ENCODE peak calls at places on chromosomes 4 and X, in four cellular contexts. J is GM12878, M is heart right ventricle, Y is aorta. E is an unnamed sample.

GRCh38 chr4:114263233-114263632 is 283.8 kb upstream of the ARSJ start:
- DNase-seq in J (no peak), M (no peak), Y (no peak), E (no peak)

GRCh38 chr4:105990933-105991332 is 95.7 kb downstream of the NPNT start:
- DNase-seq in J (no peak), M (peak; percentile 89), Y (peak; percentile 88), E (no peak)

GRCh38 chr4:183455431-183456145 is 11.2 kb downstream of the CDKN2AIP start:
- DNase-seq in J (no peak), M (no peak), Y (no peak), E (no peak)

GRCh38 chr4:987689-988513 is 1.1 kb downstream of the IDUA start:
- DNase-seq in J (no peak), M (no peak), Y (no peak), E (no peak)

GRCh38 chr4:41214158-41215146 is at the start of gene APBB2:
- DNase-seq in J (peak; percentile 49), M (peak; percentile 96), Y (peak; percentile 96), E (peak; percentile 96)

GRCh38 chr4:8834681-8835220 is 36.9 kb downstream of the HMX1 start:
- DNase-seq in J (no peak), M (no peak), Y (no peak), E (no peak)

GRCh38 chrX:72554448-72555140 is 18.0 kb downstream of the HDAC8 start:
- DNase-seq in J (no peak), M (no peak), Y (peak; percentile 46), E (no peak)

GRCh38 chrX:119512145-119512800 is 44.0 kb downstream of the SLC25A5 start:
- DNase-seq in J (no peak), M (peak; percentile 54), Y (peak; percentile 61), E (peak; percentile 18)

GRCh38 chrX:104253567-104254441 is 929 bp downstream of the ESX1 start:
- DNase-seq in J (no peak), M (no peak), Y (no peak), E (no peak)

GRCh38 chr4:26320159-26320452 is 708 bp upstream of the RBPJ start:
- DNase-seq in J (peak; percentile 51), M (no peak), Y (no peak), E (no peak)

GRCh38 chrX:85140963-85141362 is 102.6 kb downstream of the SATL1 start:
- DNase-seq in J (no peak), M (no peak), Y (no peak), E (no peak)

GRCh38 chr4:72567821-72568620 is 1.0 kb downstream of the ADAMTS3 start:
- DNase-seq in J (no peak), M (peak; percentile 51), Y (peak; percentile 83), E (peak; percentile 44)

GRCh38 chr4:158754385-158755180 is 14.2 kb upstream of the FNIP2 start:
- DNase-seq in J (no peak), M (no peak), Y (no peak), E (no peak)

GRCh38 chr4:83686166-83686565 is 150.3 kb downstream of the GPAT3 start:
- DNase-seq in J (no peak), M (no peak), Y (no peak), E (no peak)

GRCh38 chr4:123325241-123325681 is 71.3 kb upstream of the SPRY1 start:
- DNase-seq in J (peak; percentile 75), M (no peak), Y (no peak), E (no peak)

GRCh38 chr4:110798682-110799081 is 175.8 kb upstream of the PITX2 start:
- DNase-seq in J (no peak), M (peak; percentile 3), Y (no peak), E (no peak)

GRCh38 chrX:109389917-109390316 is 92.0 kb downstream of the GUCY2F start:
- DNase-seq in J (no peak), M (no peak), Y (no peak), E (no peak)

GRCh38 chrX:115449742-115450141 is 111.2 kb upstream of the PLS3 start:
- DNase-seq in J (no peak), M (peak; percentile 54), Y (peak; percentile 74), E (no peak)

GRCh38 chr4:112284166-112284565 is 1.5 kb downstream of the TIFA start:
- DNase-seq in J (no peak), M (no peak), Y (no peak), E (no peak)

GRCh38 chr4:32142075-32142474 is 1421.9 kb downstream of the PCDH7 start:
- DNase-seq in J (no peak), M (no peak), Y (no peak), E (no peak)

GRCh38 chr4:54513231-54513630 is 144.5 kb upstream of the KIT start:
- DNase-seq in J (no peak), M (peak; percentile 5), Y (peak; percentile 50), E (peak; percentile 20)

GRCh38 chr4:156779046-156779445 is 192.6 kb downstream of the PDGFC start:
- DNase-seq in J (no peak), M (no peak), Y (no peak), E (no peak)

GRCh38 chr4:117957570-117957969 is 76.7 kb upstream of the NDST3 start:
- DNase-seq in J (no peak), M (no peak), Y (no peak), E (no peak)

GRCh38 chrX:148049441-148049840 is 68.3 kb downstream of the FMR1NB start:
- DNase-seq in J (no peak), M (no peak), Y (no peak), E (no peak)

GRCh38 chr4:54440394-54441223 is 211.5 kb downstream of the PDGFRA start:
- DNase-seq in J (no peak), M (peak; percentile 18), Y (no peak), E (no peak)

GRCh38 chrX:153662266-153662665 is 11.3 kb downstream of the PNCK start:
- DNase-seq in J (no peak), M (peak; percentile 16), Y (no peak), E (no peak)

GRCh38 chr4:70903282-70903603 is 1.1 kb downstream of the MOB1B start:
- DNase-seq in J (no peak), M (peak; percentile 16), Y (no peak), E (no peak)

GRCh38 chr4:110643096-110643495 is 20.2 kb upstream of the PITX2 start:
- DNase-seq in J (no peak), M (no peak), Y (no peak), E (no peak)

GRCh38 chr4:44016582-44017421 is 431.8 kb downstream of the KCTD8 start:
- DNase-seq in J (no peak), M (no peak), Y (no peak), E (no peak)

GRCh38 chrX:74537011-74537390 is 77.4 kb downstream of the RLIM start:
- DNase-seq in J (no peak), M (peak; percentile 34), Y (no peak), E (no peak)

GRCh38 chr4:170011921-170012628 is 14.1 kb downstream of the MFAP3L start:
- DNase-seq in J (no peak), M (no peak), Y (no peak), E (no peak)

GRCh38 chrX:46693149-46693548 is 65.8 kb downstream of the SLC9A7 start:
- DNase-seq in J (peak; percentile 62), M (no peak), Y (no peak), E (no peak)
- H3K4me3 ChIP-seq in J (no peak overlapping the region), M (no peak overlapping the region), Y (no peak overlapping the region), E (no peak overlapping the region)

GRCh38 chr4:128358231-128358902 is 70.8 kb upstream of the PGRMC2 start:
- DNase-seq in J (no peak), M (peak; percentile 51), Y (no peak), E (peak; percentile 83)
- H3K27ac ChIP-seq in J (no peak overlapping the region), M (peak overlapping the region; percentile 76), Y (no peak overlapping the region), E (peak overlapping the region; percentile 47)

DNA sequence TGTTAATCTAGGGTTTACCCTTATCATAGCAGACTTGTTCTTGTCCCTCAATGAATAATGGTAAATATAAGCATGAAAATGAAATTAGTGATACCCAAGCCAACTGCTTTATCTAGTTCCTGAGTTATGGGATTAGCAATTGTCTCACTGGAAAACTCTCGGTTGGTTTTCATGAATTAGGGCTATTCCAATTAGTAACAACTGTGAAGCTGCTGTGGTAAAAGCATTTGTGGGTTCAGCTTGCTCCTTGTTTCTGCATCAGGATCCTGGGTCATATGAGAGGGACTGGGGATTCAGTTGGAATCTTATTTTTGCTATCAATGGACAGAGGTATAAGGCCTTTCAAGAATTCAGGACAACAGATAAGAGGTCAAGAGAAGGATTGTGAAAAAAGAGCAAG is 50.2 kb downstream of the DCX start:
- DNase-seq in J (no peak), M (no peak), Y (no peak), E (no peak)
- H3K27me3 ChIP-seq in J (no peaks in the 10 kb centered on the region), M (no peaks in the 10 kb centered on the region), Y (no peaks in the 10 kb centered on the region), E (no peaks in the 10 kb centered on the region)

GRCh38 chr4:152293527-152293926 is 242.4 kb downstream of the FBXW7 start:
- DNase-seq in J (no peak), M (no peak), Y (no peak), E (no peak)
- H3K4me3 ChIP-seq in J (no peak overlapping the region), M (no peak overlapping the region), Y (no peak overlapping the region), E (no peak overlapping the region)

DNA sequence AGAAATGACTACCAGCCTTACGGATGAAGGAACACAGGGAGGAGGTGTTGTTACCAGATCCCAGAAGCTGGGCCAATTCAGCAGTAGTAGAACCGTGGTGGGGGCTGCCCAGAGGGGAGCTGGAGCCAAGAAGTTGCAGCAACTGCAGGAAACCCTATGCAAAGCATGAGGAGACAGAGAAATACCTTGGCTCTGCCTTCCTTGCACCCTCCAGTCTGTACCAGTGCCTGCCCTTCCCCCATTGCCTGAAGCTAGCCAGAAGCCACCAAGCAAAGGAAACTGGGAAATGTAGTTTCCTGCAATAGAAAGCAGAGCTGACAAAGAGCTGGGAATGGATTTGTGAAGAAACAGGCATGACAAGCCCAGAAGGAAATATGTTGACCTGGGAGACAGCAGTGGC is 108.7 kb upstream of the FUNDC1 start:
- DNase-seq in J (no peak), M (no peak), Y (no peak), E (no peak)
- H3K27ac ChIP-seq in J (no peak overlapping the region), M (no peak overlapping the region), Y (no peak overlapping the region), E (no peak overlapping the region)

DNA sequence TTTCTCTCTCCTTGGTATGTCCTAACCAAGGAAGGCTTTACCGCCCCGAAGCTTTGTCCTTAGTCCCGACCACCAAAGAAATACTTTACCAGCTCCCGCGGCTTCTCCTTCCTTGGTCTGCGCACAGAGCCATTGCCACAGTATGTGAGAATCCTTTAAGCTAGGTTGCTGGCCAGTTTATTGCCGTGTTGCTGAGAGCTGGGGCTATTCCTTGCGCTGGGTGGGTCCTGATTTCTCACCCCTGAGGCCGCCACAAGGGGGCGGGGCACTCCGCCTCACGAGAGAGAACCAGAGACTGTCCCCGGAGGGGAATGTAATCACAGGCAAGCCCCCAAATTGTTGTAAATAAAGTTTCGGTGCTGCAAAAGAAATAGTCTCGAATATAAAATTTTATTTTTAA is 331.0 kb upstream of the PCDH10 start:
- DNase-seq in J (no peak), M (no peak), Y (no peak), E (no peak)
- H3K27me3 ChIP-seq in J (no peaks in the 10 kb centered on the region), M (no peaks in the 10 kb centered on the region), Y (no peaks in the 10 kb centered on the region), E (no peaks in the 10 kb centered on the region)